ENCODE peak calls at places on chromosomes 7 and 10, in eight cellular contexts. One of them, this sample, is unnamed.

GRCh38 chr10:54496852-54497251 is 304.2 kb downstream of the PCDH15 start:
- DNase-seq in CD4-positive, alpha-beta memory T cell: no peak
- DNase-seq in sigmoid colon: no peak
- DNase-seq in HepG2: no peak
- DNase-seq in mesenchymal stem cell: no peak
- DNase-seq in pancreas: no peak
- DNase-seq in tibial nerve: no peak
- DNase-seq in PC-9: no peak
- DNase-seq in this sample: no peak

GRCh38 chr7:154953006-154953684 is 49.8 kb downstream of the PAXIP1 start:
- DNase-seq in CD4-positive, alpha-beta memory T cell: peak
- DNase-seq in mesenchymal stem cell: peak
- DNase-seq in HepG2: peak
- DNase-seq in pancreas: peak
- DNase-seq in PC-9: peak
- DNase-seq in sigmoid colon: no peak
- DNase-seq in tibial nerve: peak
- DNase-seq in this sample: no peak

GRCh38 chr10:62239994-62240393 is 28.6 kb downstream of the RTKN2 start:
- DNase-seq in PC-9: no peak
- DNase-seq in CD4-positive, alpha-beta memory T cell: peak
- DNase-seq in sigmoid colon: no peak
- DNase-seq in tibial nerve: no peak
- DNase-seq in mesenchymal stem cell: no peak
- DNase-seq in HepG2: no peak
- DNase-seq in pancreas: no peak
- DNase-seq in this sample: no peak

GRCh38 chr7:3994764-3995163 is 687.3 kb upstream of the FOXK1 start:
- DNase-seq in tibial nerve: no peak
- DNase-seq in mesenchymal stem cell: no peak
- DNase-seq in sigmoid colon: no peak
- DNase-seq in pancreas: no peak
- DNase-seq in CD4-positive, alpha-beta memory T cell: no peak
- DNase-seq in PC-9: no peak
- DNase-seq in HepG2: no peak
- DNase-seq in this sample: no peak

GRCh38 chr7:73623798-73624668 is at the start of gene MLXIPL:
- DNase-seq in CD4-positive, alpha-beta memory T cell: peak
- DNase-seq in tibial nerve: peak
- DNase-seq in HepG2: peak
- DNase-seq in pancreas: peak
- DNase-seq in mesenchymal stem cell: peak
- DNase-seq in PC-9: peak
- DNase-seq in sigmoid colon: peak
- DNase-seq in this sample: peak

GRCh38 chr7:33774762-33775523 is 130.4 kb upstream of the BMPER start:
- DNase-seq in CD4-positive, alpha-beta memory T cell: no peak
- DNase-seq in sigmoid colon: peak
- DNase-seq in tibial nerve: peak
- DNase-seq in mesenchymal stem cell: peak
- DNase-seq in pancreas: peak
- DNase-seq in HepG2: no peak
- DNase-seq in PC-9: no peak
- DNase-seq in this sample: no peak

GRCh38 chr7:105719395-105719794 is 138.1 kb upstream of the EFCAB10 start:
- DNase-seq in sigmoid colon: no peak
- DNase-seq in HepG2: no peak
- DNase-seq in CD4-positive, alpha-beta memory T cell: no peak
- DNase-seq in mesenchymal stem cell: no peak
- DNase-seq in pancreas: no peak
- DNase-seq in PC-9: no peak
- DNase-seq in tibial nerve: no peak
- DNase-seq in this sample: no peak

GRCh38 chr10:34491666-34492065 is 323.4 kb downstream of the PARD3 start:
- DNase-seq in tibial nerve: no peak
- DNase-seq in pancreas: no peak
- DNase-seq in HepG2: no peak
- DNase-seq in CD4-positive, alpha-beta memory T cell: no peak
- DNase-seq in PC-9: no peak
- DNase-seq in mesenchymal stem cell: peak
- DNase-seq in sigmoid colon: no peak
- DNase-seq in this sample: no peak

GRCh38 chr10:93461124-93461806 is 20.9 kb downstream of the MYOF start:
- DNase-seq in pancreas: no peak
- DNase-seq in sigmoid colon: peak
- DNase-seq in HepG2: no peak
- DNase-seq in PC-9: no peak
- DNase-seq in tibial nerve: no peak
- DNase-seq in CD4-positive, alpha-beta memory T cell: no peak
- DNase-seq in mesenchymal stem cell: peak
- DNase-seq in this sample: no peak

GRCh38 chr10:112087953-112088352 is 95.6 kb downstream of the GPAM start:
- DNase-seq in CD4-positive, alpha-beta memory T cell: no peak
- DNase-seq in PC-9: no peak
- DNase-seq in pancreas: no peak
- DNase-seq in mesenchymal stem cell: no peak
- DNase-seq in sigmoid colon: no peak
- DNase-seq in HepG2: no peak
- DNase-seq in tibial nerve: no peak
- DNase-seq in this sample: no peak

GRCh38 chr7:4882742-4883351 is 669 bp downstream of the RADIL start:
- DNase-seq in mesenchymal stem cell: no peak
- DNase-seq in CD4-positive, alpha-beta memory T cell: no peak
- DNase-seq in pancreas: no peak
- DNase-seq in PC-9: no peak
- DNase-seq in HepG2: no peak
- DNase-seq in sigmoid colon: peak
- DNase-seq in tibial nerve: no peak
- DNase-seq in this sample: peak

GRCh38 chr10:133248334-133248715 is 10.7 kb downstream of the VENTX start:
- DNase-seq in pancreas: no peak
- DNase-seq in sigmoid colon: no peak
- DNase-seq in HepG2: no peak
- DNase-seq in PC-9: no peak
- DNase-seq in CD4-positive, alpha-beta memory T cell: no peak
- DNase-seq in mesenchymal stem cell: no peak
- DNase-seq in tibial nerve: no peak
- DNase-seq in this sample: no peak

GRCh38 chr7:55033241-55033846 is 14.5 kb downstream of the EGFR start:
- DNase-seq in tibial nerve: no peak
- DNase-seq in pancreas: no peak
- DNase-seq in mesenchymal stem cell: no peak
- DNase-seq in sigmoid colon: no peak
- DNase-seq in PC-9: no peak
- DNase-seq in HepG2: no peak
- DNase-seq in CD4-positive, alpha-beta memory T cell: no peak
- DNase-seq in this sample: no peak

GRCh38 chr7:99372275-99373085 is 2.0 kb upstream of the ARPC1B start:
- DNase-seq in sigmoid colon: peak
- DNase-seq in tibial nerve: no peak
- DNase-seq in PC-9: peak
- DNase-seq in pancreas: no peak
- DNase-seq in HepG2: peak
- DNase-seq in mesenchymal stem cell: peak
- DNase-seq in CD4-positive, alpha-beta memory T cell: no peak
- DNase-seq in this sample: peak

GRCh38 chr10:50600831-50601466 is 22.8 kb downstream of the SGMS1 start:
- DNase-seq in sigmoid colon: no peak
- DNase-seq in mesenchymal stem cell: peak
- DNase-seq in CD4-positive, alpha-beta memory T cell: no peak
- DNase-seq in HepG2: no peak
- DNase-seq in tibial nerve: no peak
- DNase-seq in PC-9: no peak
- DNase-seq in pancreas: no peak
- DNase-seq in this sample: peak

GRCh38 chr10:113958631-113959382 is 84.9 kb upstream of the ADRB1 start:
- DNase-seq in mesenchymal stem cell: peak
- DNase-seq in sigmoid colon: no peak
- DNase-seq in HepG2: peak
- DNase-seq in CD4-positive, alpha-beta memory T cell: no peak
- DNase-seq in pancreas: no peak
- DNase-seq in PC-9: peak
- DNase-seq in tibial nerve: peak
- DNase-seq in this sample: peak

DNA sequence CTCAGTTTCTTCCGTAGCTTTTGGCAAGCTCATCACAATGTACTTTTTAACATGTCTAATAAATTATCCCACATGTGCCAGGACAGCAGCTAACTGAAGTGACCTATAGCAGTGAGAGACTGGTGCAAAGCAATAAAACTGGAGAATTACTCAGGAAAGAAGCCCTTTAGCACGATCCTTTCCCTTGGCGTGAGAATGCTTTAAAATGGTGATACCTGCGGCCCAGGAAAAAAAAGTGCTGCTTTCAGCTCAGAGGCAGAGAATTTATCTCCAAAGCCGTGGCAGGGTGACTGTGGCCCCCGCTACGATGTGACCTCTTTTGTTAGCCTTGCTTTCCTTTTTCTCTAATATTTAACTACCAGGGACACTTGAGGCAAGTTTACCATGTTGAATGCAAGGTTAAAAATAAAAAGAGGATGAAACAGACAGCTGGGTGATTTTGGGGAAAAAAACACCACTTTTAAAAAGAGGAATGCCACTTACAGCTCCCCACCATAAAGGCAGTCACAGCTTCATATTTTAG is 184.0 kb downstream of the FANK1 start:
- DNase-seq in tibial nerve: no peak
- DNase-seq in CD4-positive, alpha-beta memory T cell: no peak
- DNase-seq in HepG2: no peak
- DNase-seq in mesenchymal stem cell: peak
- DNase-seq in sigmoid colon: no peak
- DNase-seq in PC-9: no peak
- DNase-seq in pancreas: no peak
- DNase-seq in this sample: no peak
- H3K27ac ChIP-seq in tibial nerve: no peak
- H3K27ac ChIP-seq in CD4-positive, alpha-beta memory T cell: no peak
- H3K27ac ChIP-seq in HepG2: no peak
- H3K27ac ChIP-seq in mesenchymal stem cell: peak
- H3K27ac ChIP-seq in sigmoid colon: no peak
- H3K27ac ChIP-seq in PC-9: no peak
- H3K27ac ChIP-seq in pancreas: no peak
- H3K27ac ChIP-seq in this sample: peak

DNA sequence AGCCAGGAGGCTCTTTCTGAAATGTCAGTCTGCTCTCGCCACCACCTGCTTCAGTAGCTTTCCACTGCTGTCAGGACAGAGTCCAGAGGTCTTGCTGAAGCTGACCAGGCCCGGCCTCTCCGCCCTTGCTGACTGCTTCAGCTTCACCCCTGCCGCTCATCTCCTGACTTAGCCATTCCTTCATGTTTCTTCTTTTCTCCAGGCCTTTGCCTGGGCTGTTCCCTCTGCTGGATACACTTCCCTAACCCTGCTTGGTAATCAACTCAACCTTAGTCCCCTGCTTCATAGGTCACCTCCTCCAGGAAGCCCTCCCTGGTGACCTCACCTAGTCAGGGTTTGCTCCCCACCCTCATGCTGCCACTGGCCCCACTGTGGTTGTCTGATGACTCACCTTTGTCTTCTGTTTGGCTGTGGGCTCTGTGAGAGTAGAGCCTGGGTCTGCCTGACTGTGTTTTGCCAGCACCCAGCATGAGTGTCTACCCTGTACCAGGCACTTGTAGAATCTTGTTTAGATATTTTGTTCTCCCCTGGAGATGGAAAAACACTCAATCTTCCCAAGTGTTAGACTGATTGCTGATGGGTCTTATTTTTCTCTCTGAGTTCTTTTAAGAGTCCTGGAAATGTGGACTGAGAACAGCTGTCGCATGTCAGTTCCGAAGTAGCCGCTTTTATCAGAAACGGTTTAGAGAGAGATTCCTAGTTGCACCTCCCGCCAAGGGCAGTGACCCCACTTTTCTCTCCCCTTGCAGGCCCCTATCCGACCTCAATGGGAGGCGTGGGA is 134.1 kb downstream of the GRK5 start:
- DNase-seq in HepG2: peak
- DNase-seq in pancreas: no peak
- DNase-seq in PC-9: no peak
- DNase-seq in sigmoid colon: no peak
- DNase-seq in CD4-positive, alpha-beta memory T cell: no peak
- DNase-seq in mesenchymal stem cell: peak
- DNase-seq in tibial nerve: no peak
- DNase-seq in this sample: peak
- H3K27ac ChIP-seq in HepG2: peak
- H3K27ac ChIP-seq in pancreas: no peak
- H3K27ac ChIP-seq in PC-9: no peak
- H3K27ac ChIP-seq in sigmoid colon: peak
- H3K27ac ChIP-seq in CD4-positive, alpha-beta memory T cell: no peak
- H3K27ac ChIP-seq in mesenchymal stem cell: peak
- H3K27ac ChIP-seq in tibial nerve: peak
- H3K27ac ChIP-seq in this sample: no peak

GRCh38 chr7:25710954-25711353 is 441.0 kb upstream of the NFE2L3 start:
- DNase-seq in CD4-positive, alpha-beta memory T cell: no peak
- DNase-seq in tibial nerve: no peak
- DNase-seq in PC-9: no peak
- DNase-seq in sigmoid colon: no peak
- DNase-seq in HepG2: no peak
- DNase-seq in mesenchymal stem cell: no peak
- DNase-seq in pancreas: no peak
- DNase-seq in this sample: no peak
- H3K27ac ChIP-seq in CD4-positive, alpha-beta memory T cell: no peak
- H3K27ac ChIP-seq in tibial nerve: no peak
- H3K27ac ChIP-seq in PC-9: no peak
- H3K27ac ChIP-seq in sigmoid colon: no peak
- H3K27ac ChIP-seq in HepG2: no peak
- H3K27ac ChIP-seq in mesenchymal stem cell: no peak
- H3K27ac ChIP-seq in pancreas: no peak
- H3K27ac ChIP-seq in this sample: no peak

GRCh38 chr10:31075434-31075833 is 43.8 kb upstream of the ZNF438 start:
- DNase-seq in HepG2: no peak
- DNase-seq in sigmoid colon: no peak
- DNase-seq in tibial nerve: no peak
- DNase-seq in PC-9: peak
- DNase-seq in CD4-positive, alpha-beta memory T cell: no peak
- DNase-seq in mesenchymal stem cell: peak
- DNase-seq in pancreas: no peak
- DNase-seq in this sample: no peak
- H3K27ac ChIP-seq in HepG2: no peak
- H3K27ac ChIP-seq in sigmoid colon: no peak
- H3K27ac ChIP-seq in tibial nerve: peak
- H3K27ac ChIP-seq in PC-9: peak
- H3K27ac ChIP-seq in CD4-positive, alpha-beta memory T cell: no peak
- H3K27ac ChIP-seq in mesenchymal stem cell: peak
- H3K27ac ChIP-seq in pancreas: no peak
- H3K27ac ChIP-seq in this sample: peak

This sample was measured in osteoblast.